ENCODE peak calls at places on chromosome 2, in four cellular contexts. One of them, this sample, is unnamed.

GRCh38 chr2:175734679-175735078 is 267.4 kb downstream of the LNPK start:
- DNase-seq in H1: no peak
- DNase-seq in K562: no peak
- DNase-seq in HepG2: no peak
- DNase-seq in this sample: no peak

GRCh38 chr2:77087987-77088414 is 434.2 kb downstream of the LRRTM4 start:
- DNase-seq in K562: no peak
- DNase-seq in H1: no peak
- DNase-seq in HepG2: no peak
- DNase-seq in this sample: no peak

GRCh38 chr2:196365923-196366322 is 194.5 kb upstream of the STK17B start:
- DNase-seq in HepG2: no peak
- DNase-seq in K562: no peak
- DNase-seq in H1: no peak
- DNase-seq in this sample: no peak

GRCh38 chr2:67070826-67071225 is 326.3 kb upstream of the ETAA1 start:
- DNase-seq in HepG2: no peak
- DNase-seq in K562: no peak
- DNase-seq in H1: no peak
- DNase-seq in this sample: no peak

GRCh38 chr2:45595724-45596435 is 15.2 kb downstream of the SRBD1 start:
- DNase-seq in HepG2: no peak
- DNase-seq in K562: no peak
- DNase-seq in H1: no peak
- DNase-seq in this sample: no peak

GRCh38 chr2:26284132-26284531 is 39.4 kb downstream of the HADHB start:
- DNase-seq in H1: no peak
- DNase-seq in HepG2: no peak
- DNase-seq in K562: no peak
- DNase-seq in this sample: no peak

GRCh38 chr2:20012282-20013060 is at the start of gene MATN3:
- DNase-seq in H1: no peak
- DNase-seq in K562: peak; percentile 52
- DNase-seq in HepG2: peak; percentile 68
- DNase-seq in this sample: no peak

GRCh38 chr2:226050822-226051221 is 651.3 kb downstream of the NYAP2 start:
- DNase-seq in K562: no peak
- DNase-seq in H1: no peak
- DNase-seq in HepG2: no peak
- DNase-seq in this sample: peak; percentile 51

GRCh38 chr2:69224495-69224803 is 162.6 kb downstream of the GFPT1 start:
- DNase-seq in HepG2: no peak
- DNase-seq in K562: no peak
- DNase-seq in H1: no peak
- DNase-seq in this sample: no peak

GRCh38 chr2:69223759-69224494 is 163.1 kb downstream of the GFPT1 start:
- DNase-seq in K562: no peak
- DNase-seq in HepG2: peak; percentile 26
- DNase-seq in H1: no peak
- DNase-seq in this sample: no peak

GRCh38 chr2:69221960-69222751 is 164.9 kb downstream of the GFPT1 start:
- DNase-seq in K562: no peak
- DNase-seq in HepG2: no peak
- DNase-seq in H1: no peak
- DNase-seq in this sample: no peak

GRCh38 chr2:69221512-69221911 is 165.5 kb downstream of the GFPT1 start:
- DNase-seq in K562: no peak
- DNase-seq in H1: no peak
- DNase-seq in HepG2: no peak
- DNase-seq in this sample: no peak

GRCh38 chr2:69222984-69223658 is 163.9 kb downstream of the GFPT1 start:
- DNase-seq in K562: no peak
- DNase-seq in HepG2: no peak
- DNase-seq in H1: no peak
- DNase-seq in this sample: no peak
- TF ChIP-seq FOSL1 in K562: no peak
- TF ChIP-seq FOSL1 in HepG2: no peak
- TF ChIP-seq FOSL1 in H1: no peak
- TF ChIP-seq FOSL1 in this sample: no peak

DNA sequence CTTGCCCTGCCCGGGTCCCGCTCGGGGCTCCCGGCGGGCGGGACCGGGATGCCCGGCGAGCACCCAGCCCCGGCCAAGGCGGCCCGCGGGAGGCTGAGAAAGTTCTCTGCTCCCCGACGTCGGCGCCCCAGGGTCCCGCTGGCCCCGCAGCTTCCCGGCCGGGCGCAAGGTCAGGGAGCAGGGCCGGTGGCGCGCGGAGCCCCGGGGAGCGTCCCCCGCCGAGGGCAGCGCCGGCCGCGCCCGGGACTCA is 331 bp downstream of the SERPINE2 start:
- DNase-seq in HepG2: no peak
- DNase-seq in K562: no peak
- DNase-seq in H1: no peak
- DNase-seq in this sample: no peak
- H3K9ac ChIP-seq in HepG2: peak overlapping the region; percentile 62
- H3K9ac ChIP-seq in K562: no peak overlapping the region
- H3K9ac ChIP-seq in H1: peak overlapping the region; percentile 27
- H3K9ac ChIP-seq in this sample: peak overlapping the region; percentile 61

GRCh38 chr2:207711750-207712487 is 479 bp downstream of the CCNYL1 start:
- DNase-seq in H1: no peak
- DNase-seq in K562: peak; percentile 25
- DNase-seq in HepG2: no peak
- DNase-seq in this sample: no peak
- TF ChIP-seq FOSL1 in H1: no peak
- TF ChIP-seq FOSL1 in K562: no peak
- TF ChIP-seq FOSL1 in HepG2: no peak
- TF ChIP-seq FOSL1 in this sample: no peak

DNA sequence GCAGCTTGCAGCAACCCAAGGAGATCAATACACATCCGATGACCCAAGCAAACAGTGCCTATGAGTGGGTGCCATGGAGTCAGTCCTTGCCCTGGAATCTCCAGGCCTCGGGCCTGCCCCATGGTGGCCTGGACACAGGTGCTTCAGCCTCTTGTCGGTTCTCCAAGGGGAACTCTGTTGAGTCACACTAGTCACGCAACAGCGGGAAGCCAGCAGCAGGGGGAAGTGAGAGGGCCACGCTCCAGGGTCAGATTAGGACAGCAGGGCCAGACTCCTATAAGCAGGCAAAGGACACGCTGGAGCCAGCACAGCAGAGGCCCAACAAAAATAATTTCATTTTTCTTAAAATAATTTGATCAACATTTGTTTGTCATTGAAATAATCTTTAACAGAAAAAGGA is 16.6 kb upstream of the ARMC9 start:
- DNase-seq in HepG2: peak; percentile 78
- DNase-seq in K562: peak; percentile 23
- DNase-seq in H1: no peak
- DNase-seq in this sample: no peak
- H3K9ac ChIP-seq in HepG2: peak overlapping the region; percentile 28
- H3K9ac ChIP-seq in K562: peak overlapping the region; percentile 19
- H3K9ac ChIP-seq in H1: no peak overlapping the region
- H3K9ac ChIP-seq in this sample: peak overlapping the region; percentile 15

DNA sequence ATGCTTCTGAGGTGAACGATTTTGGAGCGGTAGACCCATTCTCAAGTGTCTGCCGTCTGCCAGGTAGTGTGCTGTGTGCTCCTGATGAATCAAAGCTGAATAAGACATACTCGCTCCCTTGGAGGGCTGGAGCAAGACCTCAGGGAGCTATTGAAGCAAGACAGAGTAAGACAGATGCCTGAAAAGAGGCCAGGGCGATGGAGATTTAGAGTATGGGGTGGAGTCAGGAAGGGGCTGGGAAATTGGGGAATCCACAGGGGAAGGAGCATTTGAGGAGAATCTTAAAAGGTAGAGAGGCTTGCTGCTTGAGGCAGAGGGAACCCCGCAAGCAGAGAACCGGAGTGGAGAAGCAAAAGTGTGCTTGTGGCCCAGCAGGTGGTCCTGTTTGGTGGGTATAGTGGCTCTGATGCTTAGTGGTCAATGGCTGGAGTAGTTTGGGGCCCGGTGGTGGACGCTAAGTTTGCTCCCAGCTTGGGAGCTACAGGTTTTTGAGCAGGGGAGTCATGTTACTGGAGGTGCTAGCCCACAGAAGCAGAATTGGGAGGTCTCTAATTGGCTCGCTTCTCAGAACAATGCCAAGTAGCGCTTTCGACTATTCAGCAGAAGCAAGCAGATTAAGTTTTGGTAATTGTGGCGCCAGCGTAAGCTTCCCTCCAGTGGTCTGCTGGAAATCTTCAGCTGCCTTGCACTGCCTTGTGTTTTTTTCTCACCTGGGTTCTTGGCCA is 2.0 kb downstream of the CNNM4 start:
- DNase-seq in H1: no peak
- DNase-seq in HepG2: no peak
- DNase-seq in K562: no peak
- DNase-seq in this sample: no peak
- TF ChIP-seq FOSL1 in H1: no peak
- TF ChIP-seq FOSL1 in HepG2: no peak
- TF ChIP-seq FOSL1 in K562: no peak
- TF ChIP-seq FOSL1 in this sample: no peak

GRCh38 chr2:43178602-43179542 is 47.5 kb downstream of the ZFP36L2 start:
- DNase-seq in K562: peak; percentile 81
- DNase-seq in HepG2: peak; percentile 90
- DNase-seq in H1: peak; percentile 63
- DNase-seq in this sample: peak; percentile 64
- H3K9ac ChIP-seq in K562: peak overlapping the region; percentile 88
- H3K9ac ChIP-seq in HepG2: peak overlapping the region; percentile 63
- H3K9ac ChIP-seq in H1: peak overlapping the region; percentile 21
- H3K9ac ChIP-seq in this sample: peak overlapping the region; percentile 63

DNA sequence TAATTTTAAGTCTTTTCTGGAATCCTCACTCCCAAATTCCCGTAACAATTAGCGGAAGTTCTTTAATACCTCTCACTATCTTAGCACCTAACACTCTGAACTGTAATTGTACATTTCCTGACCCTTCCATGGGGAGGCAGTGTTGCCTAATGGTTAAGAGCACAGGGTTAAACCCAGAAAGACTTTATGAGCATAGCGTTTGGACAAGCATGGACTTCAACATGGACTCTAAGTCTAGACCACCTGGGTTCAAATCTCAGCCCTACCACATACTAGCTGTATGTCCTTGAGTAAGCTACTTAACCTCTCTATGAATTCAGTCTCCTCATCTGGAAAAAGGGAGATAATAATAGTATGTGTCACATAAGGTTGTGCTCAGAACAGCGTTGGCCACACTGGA is 13.0 kb downstream of the ANTXR1 start:
- DNase-seq in H1: no peak
- DNase-seq in K562: peak; percentile 51
- DNase-seq in HepG2: peak; percentile 78
- DNase-seq in this sample: peak; percentile 36
- TF ChIP-seq FOSL1 in H1: no peak
- TF ChIP-seq FOSL1 in K562: no peak
- TF ChIP-seq FOSL1 in HepG2: no peak
- TF ChIP-seq FOSL1 in this sample: no peak

DNA sequence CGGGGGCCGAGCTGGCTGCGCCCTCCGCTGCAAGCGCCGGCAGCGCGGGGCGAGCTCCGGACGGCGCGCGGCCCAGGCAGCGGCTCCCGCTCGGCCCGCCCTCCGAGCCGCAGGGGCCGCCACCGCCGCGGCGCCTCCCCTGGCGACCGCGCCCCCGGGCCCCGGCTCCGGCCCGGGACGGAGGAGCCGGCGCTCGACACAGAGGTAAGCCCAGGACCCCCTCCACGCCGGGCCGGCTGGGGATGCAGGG is 151 bp downstream of the SPATS2L start:
- DNase-seq in K562: peak; percentile 59
- DNase-seq in HepG2: no peak
- DNase-seq in H1: no peak
- DNase-seq in this sample: no peak
- H3K9ac ChIP-seq in K562: peak overlapping the region; percentile 91
- H3K9ac ChIP-seq in HepG2: peak overlapping the region; percentile 94
- H3K9ac ChIP-seq in H1: peak overlapping the region; percentile 77
- H3K9ac ChIP-seq in this sample: peak overlapping the region; percentile 76

GRCh38 chr2:135337066-135337465 is 194.0 kb downstream of the ZRANB3 start:
- DNase-seq in K562: no peak
- DNase-seq in HepG2: no peak
- DNase-seq in H1: no peak
- DNase-seq in this sample: no peak
- TF ChIP-seq FOSL1 in K562: no peak
- TF ChIP-seq FOSL1 in HepG2: no peak
- TF ChIP-seq FOSL1 in H1: no peak
- TF ChIP-seq FOSL1 in this sample: no peak